ENCODE peak calls at places on chromosome 13, in six cellular contexts. U is testis, V is ovary, R is mucosa of descending colon, X is lung, N is PC-3. Z is an unnamed sample.

GRCh38 chr13:29428310-29428991 is 167.0 kb downstream of the SLC7A1 start:
- DNase-seq in N (no peak), V (peak), X (no peak), R (no peak), U (peak), Z (no peak)

GRCh38 chr13:75789451-75790197 is 153.5 kb downstream of the LMO7 start:
- DNase-seq in V (peak), U (no peak), N (no peak), X (no peak), R (no peak), Z (no peak)

GRCh38 chr13:96091164-96091931 is 1.4 kb downstream of the HS6ST3 start:
- DNase-seq in R (peak), N (no peak), X (no peak), V (no peak), U (peak), Z (no peak)

GRCh38 chr13:41637578-41637977 is 180.2 kb downstream of the RGCC start:
- DNase-seq in X (no peak), U (no peak), R (no peak), V (no peak), N (no peak), Z (no peak)

GRCh38 chr13:66847541-66847940 is 382.6 kb downstream of the PCDH9 start:
- DNase-seq in N (no peak), V (no peak), R (no peak), U (no peak), X (no peak), Z (no peak)

GRCh38 chr13:67273001-67273400 is 42.9 kb upstream of the PCDH9 start:
- DNase-seq in V (no peak), R (no peak), N (no peak), U (no peak), X (no peak), Z (peak)

GRCh38 chr13:44768775-44769578 is 192.8 kb upstream of the TSC22D1 start:
- DNase-seq in V (no peak), U (no peak), N (peak), X (no peak), R (no peak), Z (peak)

GRCh38 chr13:101393140-101393539 is 23.2 kb downstream of the NALCN start:
- DNase-seq in X (no peak), V (no peak), R (no peak), N (no peak), U (no peak), Z (no peak)

GRCh38 chr13:94620286-94620896 is 18.7 kb downstream of the GPR180 start:
- DNase-seq in X (no peak), N (peak), R (no peak), V (no peak), U (no peak), Z (peak)

GRCh38 chr13:61727714-61728275 is 312.1 kb upstream of the PCDH20 start:
- DNase-seq in X (no peak), U (no peak), R (no peak), N (peak), V (no peak), Z (peak)

GRCh38 chr13:73167046-73167820 is 108.4 kb downstream of the KLF5 start:
- DNase-seq in U (no peak), X (no peak), N (peak), R (no peak), V (no peak), Z (no peak)

GRCh38 chr13:73520566-73521290 is 461.9 kb downstream of the KLF5 start:
- DNase-seq in R (no peak), U (no peak), V (no peak), N (no peak), X (no peak), Z (no peak)

GRCh38 chr13:80562423-80562822 is 221.5 kb upstream of the SPRY2 start:
- DNase-seq in R (no peak), V (no peak), U (no peak), N (peak), X (no peak), Z (no peak)

GRCh38 chr13:44140146-44140545 is 233.5 kb upstream of the SERP2 start:
- DNase-seq in R (peak), X (no peak), V (no peak), N (no peak), U (no peak), Z (no peak)

GRCh38 chr13:63010072-63010658 is 1594.5 kb upstream of the PCDH20 start:
- DNase-seq in U (no peak), N (no peak), X (no peak), R (no peak), V (no peak), Z (no peak)

GRCh38 chr13:112880976-112881540 is 88.0 kb upstream of the MCF2L start:
- DNase-seq in N (no peak), V (no peak), R (peak), U (no peak), X (no peak), Z (no peak)

GRCh38 chr13:65339236-65339635 is 1890.9 kb downstream of the PCDH9 start:
- DNase-seq in N (no peak), V (no peak), R (no peak), U (no peak), X (no peak), Z (no peak)

GRCh38 chr13:20482275-20482761 is 43.3 kb downstream of the CRYL1 start:
- DNase-seq in R (no peak), X (no peak), U (no peak), N (no peak), V (no peak), Z (no peak)

GRCh38 chr13:100176781-100177389 is 88.0 kb downstream of the PCCA start:
- DNase-seq in U (no peak), R (no peak), V (no peak), N (no peak), X (no peak), Z (peak)

GRCh38 chr13:50448535-50448981 is 394.9 kb downstream of the DLEU7 start:
- DNase-seq in X (no peak), V (no peak), R (no peak), N (peak), U (no peak), Z (no peak)

GRCh38 chr13:97346097-97346496 is 87.9 kb upstream of the RAP2A start:
- DNase-seq in U (no peak), V (no peak), N (no peak), R (no peak), X (no peak), Z (no peak)

GRCh38 chr13:95481051-95481775 is 71.3 kb upstream of the CLDN10 start:
- DNase-seq in X (no peak), U (no peak), R (no peak), N (peak), V (no peak), Z (peak)

GRCh38 chr13:47117268-47117667 is 220.4 kb upstream of the HTR2A start:
- DNase-seq in R (no peak), U (no peak), V (no peak), N (peak), X (no peak), Z (peak)

GRCh38 chr13:32734511-32734910 is 148.3 kb downstream of the PDS5B start:
- DNase-seq in U (no peak), N (peak), V (no peak), R (no peak), X (no peak), Z (peak)

GRCh38 chr13:43583331-43583730 is 203.4 kb downstream of the ENOX1 start:
- DNase-seq in U (no peak), X (no peak), N (no peak), R (no peak), V (no peak), Z (peak)

GRCh38 chr13:114080739-114081561 is 51.5 kb downstream of the RASA3 start:
- DNase-seq in X (no peak), R (peak), V (peak), U (no peak), N (no peak), Z (no peak)

GRCh38 chr13:60090579-60090978 is 73.1 kb downstream of the DIAPH3 start:
- DNase-seq in R (no peak), V (no peak), U (no peak), X (no peak), N (no peak), Z (peak)

GRCh38 chr13:41212881-41213280 is 18.5 kb upstream of the KBTBD7 start:
- DNase-seq in R (no peak), U (no peak), N (no peak), X (no peak), V (no peak), Z (no peak)

GRCh38 chr13:96817336-96817941 is 176.8 kb downstream of the OXGR1 start:
- DNase-seq in V (no peak), R (no peak), U (no peak), X (no peak), N (peak), Z (peak)

GRCh38 chr13:75762066-75762937 is 126.2 kb downstream of the LMO7 start:
- DNase-seq in U (no peak), R (no peak), N (peak), X (peak), V (no peak), Z (peak)

GRCh38 chr13:99119686-99120085 is 81.0 kb upstream of the UBAC2 start:
- DNase-seq in X (no peak), N (no peak), U (no peak), R (no peak), V (no peak), Z (no peak)

DNA sequence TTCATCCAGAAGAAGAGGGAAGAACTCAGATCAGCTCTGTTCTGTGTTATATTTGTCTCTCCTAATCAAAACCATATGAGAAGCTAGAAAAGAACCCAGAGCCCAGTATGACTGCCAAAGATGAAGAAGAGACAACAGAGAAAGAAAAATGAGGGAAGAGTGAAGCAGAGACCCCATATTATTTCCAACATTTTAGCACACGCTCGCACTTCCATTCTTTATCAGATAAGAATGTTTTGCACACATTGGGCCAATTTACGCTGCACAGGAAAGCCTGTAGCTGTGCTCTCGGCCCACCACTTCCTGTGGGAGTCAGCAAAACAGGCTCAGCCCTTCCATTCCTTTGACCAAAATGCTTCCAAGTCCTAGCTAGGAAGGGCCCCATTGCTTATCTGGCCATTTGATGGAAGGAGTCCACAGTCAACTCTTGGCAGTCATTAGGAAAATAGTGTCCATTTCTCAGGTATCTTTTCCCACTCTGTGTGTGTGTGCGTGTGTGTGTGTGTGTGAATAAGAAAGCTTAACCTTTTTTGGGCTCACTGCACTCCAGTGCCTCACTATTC is 237.3 kb downstream of the COG6 start:
- DNase-seq in U (peak), V (no peak), X (no peak), N (no peak), R (no peak), Z (peak)
- H3K4me3 ChIP-seq in U (no peak), V (no peak), X (no peak), N (no peak), R (no peak), Z (no peak)

DNA sequence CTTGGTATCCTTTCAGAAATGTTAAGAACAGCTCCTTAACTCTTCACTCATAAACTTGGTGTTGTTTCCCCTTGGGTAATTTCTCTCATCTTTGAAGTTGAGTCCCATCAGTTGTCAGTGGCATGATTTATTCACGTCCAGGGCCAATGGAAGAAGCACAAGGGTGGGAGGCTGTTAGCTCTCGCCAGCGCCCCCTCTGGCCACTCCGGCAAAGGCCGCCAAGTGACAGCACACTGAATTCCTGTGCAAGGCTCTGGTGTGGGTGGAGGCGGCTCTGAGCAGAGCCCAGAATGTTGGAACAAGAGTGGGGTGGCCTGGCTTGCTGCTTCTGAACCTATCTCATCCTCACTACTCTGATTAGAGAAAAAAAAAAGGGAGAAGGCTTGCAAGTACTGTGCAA is 13.1 kb upstream of the MEDAG start:
- DNase-seq in V (no peak), N (peak), U (peak), R (peak), X (no peak), Z (peak)
- TF ChIP-seq CTCF in V (no peak), N (peak), U (no peak), R (no peak), X (no peak), Z (peak)

DNA sequence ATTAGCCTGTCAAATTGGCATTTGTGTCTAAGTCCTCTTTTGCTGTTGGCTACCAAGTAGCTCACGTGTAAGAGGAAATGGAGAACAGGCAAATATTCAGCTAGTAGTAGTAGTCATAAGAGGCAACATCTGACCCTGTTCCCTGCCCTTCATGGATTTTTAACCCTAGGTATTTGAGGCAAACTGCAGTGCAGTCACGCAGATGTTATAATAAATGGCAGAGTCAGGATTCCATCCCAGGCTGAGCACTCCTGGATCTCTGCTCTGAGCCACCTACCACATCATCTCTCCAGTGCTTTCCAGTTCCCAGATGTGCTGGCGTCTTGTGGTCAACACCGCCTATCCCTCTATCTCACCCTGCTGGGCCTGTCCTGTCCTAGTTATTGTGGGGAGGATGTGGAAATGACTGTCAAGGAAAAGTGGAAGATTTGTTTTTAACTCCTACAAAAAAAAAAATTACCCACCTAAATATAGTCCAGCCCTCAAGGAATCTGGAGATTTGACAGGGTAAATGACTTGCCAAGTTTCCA is 322.8 kb downstream of the GPC6 start:
- DNase-seq in R (no peak), U (no peak), X (no peak), V (no peak), N (no peak), Z (peak)
- H3K4me3 ChIP-seq in R (no peak), U (no peak), X (no peak), V (no peak), N (no peak), Z (no peak)

DNA sequence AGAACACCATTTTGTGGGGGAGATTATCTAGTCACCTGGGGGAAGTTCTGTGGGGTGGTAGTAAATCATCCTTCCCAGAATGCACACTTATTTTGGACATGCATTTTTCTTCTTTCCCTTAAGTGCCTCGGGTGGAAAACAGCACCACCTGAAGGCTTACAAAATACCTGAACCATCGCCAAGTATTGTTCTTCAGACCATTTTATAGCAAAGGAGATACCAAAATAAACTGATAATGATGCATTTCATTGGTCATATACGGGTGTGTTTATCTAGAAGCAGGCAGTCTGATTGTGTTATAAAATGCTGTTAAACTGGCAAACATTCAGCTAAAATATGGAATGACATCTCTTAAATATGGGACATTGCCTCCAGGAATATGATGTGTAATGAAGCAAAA is 1034.7 kb downstream of the SLITRK1 start:
- DNase-seq in V (no peak), U (no peak), N (peak), R (no peak), X (no peak), Z (peak)
- TF ChIP-seq CTCF in V (no peak), U (no peak), N (peak), R (no peak), X (no peak), Z (no peak)

GRCh38 chr13:110914293-110915056 is 394 bp downstream of the ANKRD10 start:
- DNase-seq in X (peak), V (peak), U (peak), R (peak), N (peak), Z (peak)

GRCh38 chr13:110911880-110912279 is 3.0 kb downstream of the ANKRD10 start:
- DNase-seq in V (no peak), X (no peak), N (peak), U (no peak), R (no peak), Z (no peak)

GRCh38 chr13:110913911-110914292 is 967 bp downstream of the ANKRD10 start:
- DNase-seq in R (no peak), U (no peak), X (no peak), V (no peak), N (no peak), Z (no peak)

GRCh38 chr13:110912651-110913051 is 2.2 kb downstream of the ANKRD10 start:
- DNase-seq in N (peak), U (peak), X (no peak), V (no peak), R (no peak), Z (peak)

GRCh38 chr13:110913322-110913721 is 1.5 kb downstream of the ANKRD10 start:
- DNase-seq in R (no peak), N (peak), X (no peak), V (no peak), U (no peak), Z (peak)
- H3K4me3 ChIP-seq in R (peak), N (peak), X (no peak), V (peak), U (peak), Z (peak)

DNA sequence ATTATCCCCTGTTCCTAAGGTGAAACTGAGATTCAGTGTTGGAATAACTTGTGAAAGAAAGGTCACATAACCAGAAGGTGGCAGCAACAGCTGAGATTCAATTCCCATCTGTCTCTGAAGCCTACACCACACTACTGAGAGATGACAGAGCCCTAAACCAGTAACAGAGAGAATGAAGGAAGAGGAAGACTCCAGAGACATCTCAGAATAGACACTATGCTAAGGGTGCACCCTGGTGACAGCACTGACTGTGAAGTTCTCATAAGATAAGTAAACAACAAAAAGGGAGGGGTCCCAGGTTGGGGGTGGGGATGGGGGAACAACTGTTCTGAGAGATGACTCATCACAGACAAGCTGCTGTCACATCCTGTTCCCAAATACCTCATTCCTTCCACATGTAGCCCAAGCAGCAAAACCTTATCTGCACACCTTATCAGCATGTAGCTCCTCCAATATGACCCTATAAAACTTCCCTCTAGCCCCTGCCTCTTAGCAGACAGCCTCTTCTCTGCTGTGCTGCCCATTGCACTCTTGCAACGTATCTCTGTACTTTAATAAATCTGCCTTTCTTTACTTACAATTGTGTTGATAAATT is 46.5 kb downstream of the UTP14C start:
- DNase-seq in R (no peak), U (no peak), N (no peak), X (no peak), V (no peak), Z (peak)
- TF ChIP-seq CTCF in R (no peak), U (no peak), N (peak), X (no peak), V (no peak), Z (peak)